ENCODE peak calls at places on chromosomes 6 and 20, in four cellular contexts. F, U, L and W are unnamed samples.
A peak's percentile ranks its signal among the peaks of the same experiment; 100 is the strongest.

GRCh38 chr6:138012682-138013081 is 94.5 kb downstream of the PERP start:
- DNase-seq in F (no peak), U (no peak), L (no peak), W (no peak)

GRCh38 chr6:88008411-88008810 is 39.2 kb upstream of the SPACA1 start:
- DNase-seq in L (no peak), F (no peak), U (no peak), W (no peak)

GRCh38 chr6:16136086-16136485 is 7.2 kb downstream of the MYLIP start:
- DNase-seq in L (no peak), U (no peak), F (no peak), W (peak; percentile 47)

GRCh38 chr20:16366548-16366947 is 206.7 kb downstream of the KIF16B start:
- DNase-seq in F (no peak), L (no peak), U (no peak), W (no peak)

GRCh38 chr6:3915076-3915791 is 66.1 kb downstream of the FAM50B start:
- DNase-seq in F (no peak), U (no peak), L (no peak), W (no peak)

GRCh38 chr6:2630362-2630761 is 120.4 kb downstream of the MYLK4 start:
- DNase-seq in L (peak; percentile 79), F (no peak), U (no peak), W (peak; percentile 18)

GRCh38 chr6:17622144-17622543 is 22.0 kb downstream of the FAM8A1 start:
- DNase-seq in F (no peak), U (no peak), L (no peak), W (no peak)

GRCh38 chr6:149122850-149123821 is 194.4 kb upstream of the TAB2 start:
- DNase-seq in L (no peak), F (no peak), U (no peak), W (no peak)

GRCh38 chr6:126063512-126064146 is 77.3 kb downstream of the TRMT11 start:
- DNase-seq in F (peak; percentile 56), U (no peak), L (no peak), W (no peak)

GRCh38 chr20:63005862-63006564 is 751 bp downstream of the BHLHE23 start:
- DNase-seq in F (no peak), U (peak; percentile 55), L (no peak), W (no peak)

GRCh38 chr6:2739335-2739734 is 11.4 kb downstream of the MYLK4 start:
- DNase-seq in L (peak; percentile 20), F (no peak), U (no peak), W (peak; percentile 72)

GRCh38 chr6:65280060-65280459 is 427.0 kb downstream of the EYS start:
- DNase-seq in F (no peak), L (no peak), U (no peak), W (no peak)

GRCh38 chr20:16801919-16802651 is 53.9 kb downstream of the OTOR start:
- DNase-seq in F (peak; percentile 40), U (peak; percentile 86), L (peak; percentile 66), W (peak; percentile 37)

GRCh38 chr20:60271597-60271996 is 313.4 kb downstream of the CDH26 start:
- DNase-seq in L (no peak), F (peak; percentile 17), U (peak; percentile 15), W (no peak)

GRCh38 chr6:63640062-63640461 is 4.5 kb downstream of the PHF3 start:
- DNase-seq in F (no peak), U (no peak), L (no peak), W (no peak)

GRCh38 chr6:145206247-145206907 is 528.9 kb downstream of the EPM2A start:
- DNase-seq in L (no peak), F (peak; percentile 16), U (no peak), W (no peak)

GRCh38 chr6:32244946-32245398 is 21.1 kb upstream of the NOTCH4 start:
- DNase-seq in F (peak; percentile 91), U (peak; percentile 87), L (peak; percentile 43), W (peak; percentile 97)

GRCh38 chr6:33702345-33702977 is 9.0 kb downstream of the UQCC2 start:
- DNase-seq in F (peak; percentile 66), U (peak; percentile 55), L (peak; percentile 67), W (peak; percentile 65)

GRCh38 chr20:46739441-46740213 is 30.2 kb downstream of the SLC2A10 start:
- DNase-seq in F (no peak), L (no peak), U (no peak), W (no peak)

GRCh38 chr6:19759117-19759880 is 77.9 kb upstream of the ID4 start:
- DNase-seq in U (no peak), L (no peak), F (no peak), W (no peak)

DNA sequence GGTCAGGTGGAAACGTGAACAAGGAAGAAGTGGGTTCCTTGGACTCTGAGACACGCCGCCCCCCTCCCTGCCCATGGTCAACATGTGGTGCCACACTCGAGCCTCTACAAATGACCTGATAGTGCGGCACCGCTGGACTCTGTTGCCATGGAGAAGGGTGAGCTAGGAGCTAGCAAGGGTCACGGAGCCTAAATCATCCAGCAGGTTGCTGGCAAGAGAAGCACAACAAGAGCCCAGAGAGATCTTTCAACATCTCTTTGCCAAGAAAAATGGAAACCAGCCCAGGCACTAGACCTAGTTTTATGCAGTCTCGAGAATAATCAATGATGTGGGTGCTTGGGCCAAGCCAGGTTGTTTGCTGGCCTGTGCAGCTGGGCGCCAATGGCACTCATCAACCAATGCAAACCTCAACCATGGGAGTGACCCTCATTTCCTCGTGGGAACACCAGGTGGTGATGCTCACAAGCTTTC is 69.5 kb downstream of the NOL4L start:
- DNase-seq in U (no peak), F (no peak), L (no peak), W (no peak)
- TF ChIP-seq ELF4 in U (no peak), F (no peak), L (no peak), W (no peak)

DNA sequence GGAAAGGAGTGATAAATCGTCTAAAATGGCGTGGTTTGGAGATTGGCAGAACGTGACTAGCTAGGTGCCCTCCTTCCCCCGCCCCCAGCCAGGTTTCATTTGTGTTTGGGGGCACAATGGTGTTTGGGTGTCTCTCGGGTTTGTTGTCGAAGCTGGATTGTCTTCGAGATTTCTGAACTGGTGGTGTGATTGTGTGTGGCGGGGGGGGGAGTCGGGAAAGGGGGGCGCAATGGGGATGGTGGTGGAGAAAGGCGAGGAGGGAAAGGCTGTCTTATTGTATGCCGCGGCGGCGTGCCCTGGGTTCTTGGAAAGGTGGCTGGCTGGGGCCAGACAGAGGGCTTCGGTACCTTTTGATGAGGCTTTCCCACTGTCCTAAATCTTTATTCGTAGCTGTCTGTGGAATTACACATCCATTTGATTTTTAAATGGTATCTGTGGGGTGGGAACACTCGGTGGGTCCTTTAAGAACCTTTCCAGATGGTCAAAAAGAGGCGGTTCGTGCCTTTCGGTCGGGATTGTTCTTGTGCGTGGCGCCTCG is 991 bp downstream of the MARCKS start:
- DNase-seq in F (peak; percentile 17), L (no peak), U (peak; percentile 31), W (no peak)
- TF ChIP-seq ELF4 in F (no peak), L (no peak), U (no peak), W (no peak)

DNA sequence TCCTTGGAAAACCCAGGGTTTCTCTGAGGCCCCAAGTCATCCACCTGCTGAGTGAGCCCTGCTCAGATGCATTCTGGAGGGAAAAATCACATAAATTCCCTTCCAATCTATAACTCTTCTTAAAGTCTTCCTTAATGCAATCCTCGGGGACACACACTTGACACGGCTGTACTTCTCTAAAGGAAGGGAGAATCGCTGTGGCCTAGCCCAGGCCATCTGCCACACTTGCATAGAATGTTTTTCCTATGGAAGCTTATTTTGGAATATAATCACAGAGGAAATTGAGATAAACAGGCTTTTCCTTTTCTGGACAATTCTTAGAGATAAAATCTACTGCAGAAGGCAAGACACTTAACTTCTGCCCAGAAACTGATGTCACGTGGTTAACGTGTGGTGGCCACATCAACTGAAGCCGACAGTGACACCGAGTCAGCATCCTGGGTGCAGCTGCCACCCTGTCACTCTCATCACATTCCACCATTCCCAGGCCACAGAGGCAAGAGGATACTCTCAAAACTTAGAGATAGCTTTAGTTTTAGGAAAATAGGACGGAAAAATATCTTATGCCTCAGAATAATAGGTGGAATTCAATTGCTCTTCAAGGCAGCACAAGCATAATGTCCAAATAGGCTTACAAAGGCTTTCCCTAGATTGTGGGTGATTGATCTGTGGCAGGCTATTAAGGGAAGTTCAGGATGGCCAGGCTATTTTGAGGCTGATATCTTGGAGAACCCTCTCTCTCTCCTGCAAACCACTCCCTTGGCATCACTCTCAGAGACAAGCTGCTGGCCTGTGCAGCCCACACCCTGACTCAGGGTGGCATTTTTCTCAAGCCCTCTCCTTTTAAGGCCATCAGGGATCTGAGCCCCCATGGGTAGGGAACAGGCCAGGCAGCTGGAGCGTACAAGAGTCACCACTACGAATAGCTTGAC is 29.6 kb downstream of the PSMB1 start:
- DNase-seq in L (no peak), F (no peak), U (no peak), W (no peak)
- TF ChIP-seq ELF4 in L (no peak), F (no peak), U (no peak), W (no peak)

GRCh38 chr6:14867807-14868206 is 378.1 kb upstream of the JARID2 start:
- DNase-seq in L (no peak), F (no peak), U (no peak), W (peak; percentile 21)
- TF ChIP-seq ELF4 in L (no peak), F (no peak), U (no peak), W (no peak)

GRCh38 chr6:106787327-106788196 is 158.2 kb downstream of the QRSL1 start:
- DNase-seq in F (no peak), L (peak; percentile 92), U (no peak), W (no peak)
- TF ChIP-seq ELF4 in F (no peak), L (no peak), U (no peak), W (no peak)

GRCh38 chr20:61399433-61399832 is 147.4 kb downstream of the CDH4 start:
- DNase-seq in L (no peak), U (no peak), F (no peak), W (no peak)
- TF ChIP-seq ELF4 in L (no peak), U (no peak), F (no peak), W (no peak)

GRCh38 chr6:7644394-7644793 is 54.4 kb downstream of the SNRNP48 start:
- DNase-seq in U (no peak), F (no peak), L (no peak), W (no peak)
- TF ChIP-seq ELF4 in U (no peak), F (no peak), L (no peak), W (no peak)